ENCODE peak calls at places on chromosomes 7 and 10, in four cellular contexts. Z is heart right ventricle, E is fibroblast of lung, K is tibial nerve. Q is an unnamed sample.

GRCh38 chr7:69687739-69688431 is 89.6 kb downstream of the AUTS2 start:
- DNase-seq in K (no peak), E (no peak), Z (no peak), Q (no peak)

GRCh38 chr7:38795596-38795995 is 113.4 kb downstream of the VPS41 start:
- DNase-seq in E (no peak), K (no peak), Z (no peak), Q (no peak)

GRCh38 chr7:139159900-139160675 is 50.6 kb upstream of the ZC3HAV1 start:
- DNase-seq in K (no peak), Z (no peak), E (peak), Q (no peak)

GRCh38 chr7:35652124-35652523 is 42.8 kb downstream of the HERPUD2 start:
- DNase-seq in E (no peak), Z (no peak), K (no peak), Q (no peak)

GRCh38 chr10:103592186-103593021 is 98.9 kb downstream of the NEURL1 start:
- DNase-seq in E (peak), Z (no peak), K (no peak), Q (peak)

GRCh38 chr10:76127984-76128589 is 696.7 kb downstream of the LRMDA start:
- DNase-seq in K (no peak), Z (no peak), E (peak), Q (no peak)

GRCh38 chr7:138049505-138050116 is 26.6 kb upstream of the AKR1D1 start:
- DNase-seq in E (no peak), Z (no peak), K (no peak), Q (no peak)

GRCh38 chr7:94123136-94123535 is 119.0 kb upstream of the BET1 start:
- DNase-seq in K (no peak), Z (no peak), E (peak), Q (no peak)

GRCh38 chr7:112759905-112760304 is 30.3 kb downstream of the TMEM168 start:
- DNase-seq in K (no peak), E (no peak), Z (no peak), Q (no peak)

GRCh38 chr7:24877790-24878311 is 102.1 kb downstream of the OSBPL3 start:
- DNase-seq in E (peak), Z (no peak), K (peak), Q (no peak)

DNA sequence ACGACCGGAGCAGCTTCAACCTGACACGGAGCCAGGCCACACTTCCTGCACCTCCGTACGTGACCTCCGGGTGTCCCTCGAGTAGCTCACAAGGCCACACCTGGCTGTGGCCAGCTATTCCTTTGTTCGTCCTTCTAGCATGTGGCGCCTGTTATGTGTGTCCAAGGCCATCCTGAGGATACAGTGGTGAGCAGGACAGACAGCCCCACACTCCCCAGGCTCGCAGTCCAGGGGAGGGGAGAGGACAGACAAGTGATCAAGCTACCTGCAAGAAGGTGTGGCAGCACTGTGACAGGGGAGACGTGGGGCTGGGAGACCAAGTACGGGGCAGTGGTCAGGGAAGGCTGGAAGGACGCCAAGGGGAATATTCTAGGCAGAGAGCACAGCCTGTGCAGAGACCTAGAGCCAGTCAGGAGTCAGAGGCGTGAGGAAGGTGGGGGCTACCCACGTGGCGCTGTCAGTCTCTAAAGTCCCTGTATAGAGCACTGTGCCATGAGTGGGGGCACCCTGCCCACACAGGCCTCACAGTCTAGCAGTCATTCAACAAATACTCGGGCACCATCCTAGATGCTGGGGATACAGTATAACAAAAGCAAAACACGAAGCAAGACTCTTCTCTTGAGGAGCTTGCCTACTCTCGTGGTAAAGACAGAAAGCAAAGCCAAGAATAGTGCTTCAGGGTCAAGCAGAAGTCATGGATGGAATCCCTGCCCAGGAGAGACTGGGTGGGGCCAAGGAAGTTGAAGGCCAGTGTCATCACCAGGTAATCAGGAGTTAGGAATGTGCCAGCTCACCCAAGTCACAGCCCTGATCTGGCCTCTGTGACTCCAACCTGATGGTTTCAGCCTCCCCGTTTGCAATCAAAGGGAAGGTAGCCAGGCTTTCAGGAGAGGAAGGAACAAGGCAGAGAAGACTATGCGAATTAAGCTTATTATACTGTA is 58.6 kb downstream of the PROSER2 start:
- DNase-seq in K (no peak), E (no peak), Z (no peak), Q (peak)
- H3K27ac ChIP-seq in K (no peak), E (no peak), Z (no peak), Q (peak)

DNA sequence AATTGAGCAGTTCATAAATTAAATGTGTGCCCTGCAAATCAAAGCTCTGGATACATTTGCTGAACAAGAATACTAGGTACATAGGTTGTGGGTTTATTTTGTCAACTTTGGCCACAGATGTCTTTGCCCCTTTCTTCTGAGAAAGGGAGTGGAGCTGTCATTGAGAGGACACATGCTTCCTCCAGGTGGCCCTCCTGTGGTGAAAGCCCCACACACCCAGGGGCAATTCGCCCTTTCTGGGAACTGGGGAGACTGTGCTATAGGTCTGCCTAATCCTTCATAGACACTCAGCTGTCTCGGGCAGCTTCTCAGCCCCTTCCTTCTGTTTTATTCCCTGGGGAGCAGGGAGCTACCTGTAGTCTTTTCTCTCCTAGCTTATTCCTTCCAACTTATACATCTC is 605.7 kb upstream of the DPP6 start:
- DNase-seq in Z (no peak), E (no peak), K (no peak), Q (no peak)
- TF ChIP-seq CTCF in Z (no peak), E (no peak), K (no peak), Q (no peak)

DNA sequence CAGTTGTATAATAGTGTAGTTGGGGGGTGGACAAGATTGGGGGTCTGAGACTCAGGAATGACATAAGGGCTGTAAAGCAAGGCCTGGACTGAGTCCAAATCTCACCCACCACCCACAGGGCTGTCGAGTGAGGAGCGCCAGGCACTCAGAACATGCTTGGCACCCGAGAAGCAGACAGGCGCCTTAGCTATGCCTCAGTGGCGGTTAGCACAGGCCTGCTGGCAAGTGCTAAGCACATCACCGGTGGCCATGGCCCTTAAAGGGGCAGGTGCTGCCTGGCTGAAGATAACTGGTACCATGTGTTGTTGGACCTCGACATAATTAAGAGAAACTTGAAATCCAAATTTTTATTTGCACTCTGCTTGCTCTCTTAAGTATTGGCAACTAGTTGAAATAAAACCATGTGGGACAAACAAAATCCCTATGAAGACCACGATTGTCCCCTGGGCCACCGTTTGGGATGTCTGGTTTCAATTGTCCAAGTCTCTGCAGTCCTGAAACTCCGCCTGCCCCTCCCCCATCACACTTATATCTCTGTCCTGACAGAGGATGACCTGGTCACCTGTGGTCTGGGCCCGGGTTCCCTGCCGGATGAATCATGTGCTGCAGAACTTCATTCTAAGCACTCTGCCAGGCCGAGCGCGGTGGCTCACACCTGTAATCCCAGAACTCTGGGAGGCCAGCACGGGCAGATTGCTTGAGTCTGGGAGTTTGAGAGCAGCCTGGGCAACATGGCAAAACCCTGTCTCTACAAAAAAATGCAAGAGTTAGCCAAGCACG is 90.9 kb downstream of the COL13A1 start:
- DNase-seq in K (no peak), Z (no peak), E (no peak), Q (no peak)
- H3K27ac ChIP-seq in K (no peak), Z (no peak), E (no peak), Q (no peak)

GRCh38 chr10:71319800-71320392 is 837 bp downstream of the SLC29A3 start:
- DNase-seq in E (no peak), K (no peak), Z (no peak), Q (no peak)
- TF ChIP-seq CTCF in E (no peak), K (no peak), Z (no peak), Q (peak)

GRCh38 chr7:5388273-5388866 is 35.3 kb downstream of the TNRC18 start:
- DNase-seq in K (no peak), Z (no peak), E (no peak), Q (no peak)

GRCh38 chr7:5388905-5389433 is 34.7 kb downstream of the TNRC18 start:
- DNase-seq in E (no peak), K (no peak), Z (no peak), Q (no peak)

GRCh38 chr7:5393328-5393727 is 30.3 kb downstream of the TNRC18 start:
- DNase-seq in Z (no peak), K (no peak), E (no peak), Q (no peak)

GRCh38 chr7:5393748-5394147 is 29.9 kb downstream of the TNRC18 start:
- DNase-seq in K (no peak), E (no peak), Z (no peak), Q (no peak)

GRCh38 chr7:5390918-5391317 is 32.7 kb downstream of the TNRC18 start:
- DNase-seq in Z (no peak), K (no peak), E (no peak), Q (no peak)
- H3K27ac ChIP-seq in Z (no peak), K (no peak), E (no peak), Q (peak)

GRCh38 chr7:156777364-156778069 is 115.5 kb downstream of the LMBR1 start:
- DNase-seq in E (no peak), K (no peak), Z (no peak), Q (no peak)

GRCh38 chr7:156778668-156779067 is 114.3 kb downstream of the LMBR1 start:
- DNase-seq in Z (no peak), E (no peak), K (no peak), Q (no peak)

GRCh38 chr7:156776527-156776926 is 116.5 kb downstream of the LMBR1 start:
- DNase-seq in E (no peak), K (no peak), Z (no peak), Q (no peak)

GRCh38 chr7:156780724-156781455 is 112.1 kb downstream of the LMBR1 start:
- DNase-seq in Z (no peak), K (no peak), E (no peak), Q (no peak)

GRCh38 chr7:156778201-156778600 is 114.8 kb downstream of the LMBR1 start:
- DNase-seq in Z (no peak), E (peak), K (no peak), Q (no peak)
- TF ChIP-seq CTCF in Z (no peak), E (no peak), K (no peak), Q (peak)

DNA sequence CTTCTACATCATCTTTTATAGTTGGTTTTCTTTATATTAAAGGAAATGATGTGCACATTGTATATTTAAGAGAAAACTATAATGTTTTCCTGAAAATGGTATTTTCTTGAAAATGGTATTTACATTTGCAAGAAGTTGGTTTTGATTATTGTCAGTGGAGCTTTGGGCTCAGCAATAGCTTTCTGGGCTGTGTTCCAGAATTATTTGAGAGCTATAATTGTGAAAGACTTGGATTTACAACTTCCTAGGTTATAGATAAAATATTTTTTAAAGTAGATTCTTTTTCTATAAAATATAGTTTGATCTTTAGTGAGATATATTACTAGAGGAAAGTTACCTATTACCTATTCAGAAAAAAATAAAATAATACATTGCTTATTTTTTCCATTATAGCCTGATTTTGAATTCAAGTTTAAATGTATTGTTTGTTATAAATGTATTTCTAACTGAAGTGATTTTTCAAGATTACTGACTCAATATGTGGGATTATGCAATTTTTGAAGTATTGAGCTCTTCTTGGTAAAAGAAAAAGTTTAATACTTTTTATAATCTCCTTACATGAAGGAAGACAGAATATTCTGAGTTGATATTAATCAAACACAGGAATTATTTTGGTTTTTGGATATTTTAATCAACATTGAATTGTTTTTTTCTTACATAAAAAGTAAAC is 20.2 kb downstream of the GNAI1 start:
- DNase-seq in K (no peak), E (peak), Z (no peak), Q (no peak)
- H3K27ac ChIP-seq in K (no peak), E (no peak), Z (no peak), Q (no peak)

DNA sequence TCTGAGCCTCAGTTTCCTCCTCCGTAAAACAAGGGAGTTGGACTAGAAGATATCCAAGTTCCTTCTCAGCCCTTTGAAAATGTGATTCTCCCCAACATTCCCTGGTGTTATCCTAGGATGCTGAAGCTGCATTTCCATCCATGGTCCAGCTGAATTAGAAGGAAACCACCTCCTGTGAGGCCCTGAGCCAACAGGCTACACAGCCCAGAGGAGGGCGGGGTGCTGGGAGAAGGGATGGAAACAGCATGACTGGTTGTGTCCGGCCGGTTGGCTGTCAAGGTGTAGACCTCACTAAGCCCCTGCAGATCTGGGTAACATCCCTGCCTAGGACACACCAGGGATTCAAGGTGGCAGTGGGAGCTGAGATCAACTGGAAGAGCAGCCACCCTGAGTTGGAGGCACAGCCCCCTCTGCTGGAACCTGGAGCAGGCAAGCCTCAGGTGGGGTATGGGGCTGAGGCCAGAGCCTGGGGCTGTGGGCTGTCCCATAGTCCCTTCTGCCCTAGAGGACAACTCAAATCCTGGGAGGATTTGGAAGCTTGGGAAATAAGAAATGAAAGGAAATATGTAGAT is 72.0 kb downstream of the PAX2 start:
- DNase-seq in Z (no peak), E (no peak), K (no peak), Q (no peak)
- TF ChIP-seq CTCF in Z (no peak), E (no peak), K (no peak), Q (no peak)

GRCh38 chr10:49189422-49189821 is 1.2 kb upstream of the TMEM273 start:
- DNase-seq in Z (no peak), E (no peak), K (no peak), Q (no peak)
- H3K27ac ChIP-seq in Z (peak), E (no peak), K (no peak), Q (no peak)

GRCh38 chr10:110803830-110804338 is 67.8 kb upstream of the PDCD4 start:
- DNase-seq in Z (peak), K (peak), E (peak), Q (peak)
- TF ChIP-seq CTCF in Z (peak), K (peak), E (peak), Q (no peak)

Q was measured in RWPE1.